ENCODE peak calls at places on chromosomes 2 and 18, in ten cellular contexts. One of them, this sample, is unnamed.

GRCh38 chr2:44748-45341 is 1.5 kb downstream of the FAM110C start:
- DNase-seq in heart right ventricle: no peak
- DNase-seq in amniotic stem cell: no peak
- DNase-seq in activated naive CD4-positive, alpha-beta T cell treated with anti-CD3 and anti-CD28 coated beads, Interleukin-2, amount 10 ng/mL, durations not matched to agents 7 days and 5 days: no peak
- DNase-seq in EL: no peak
- DNase-seq in amygdala: no peak
- DNase-seq in stimulated activated naive B cell treated with anti-CD40 and anti-IgM and Interleukin-4, amounts not matched to agents 10 μg/mL and 1 μg/mL and 100 μg/mL, for 72 hours: no peak
- DNase-seq in T-cell: no peak
- DNase-seq in foreskin fibroblast: no peak
- DNase-seq in hepatocyte: peak
- DNase-seq in this sample: no peak

GRCh38 chr18:12882416-12882815 is 1.6 kb downstream of the PTPN2 start:
- DNase-seq in stimulated activated naive B cell treated with anti-CD40 and anti-IgM and Interleukin-4, amounts not matched to agents 10 μg/mL and 1 μg/mL and 100 μg/mL, for 72 hours: no peak
- DNase-seq in amygdala: no peak
- DNase-seq in activated naive CD4-positive, alpha-beta T cell treated with anti-CD3 and anti-CD28 coated beads, Interleukin-2, amount 10 ng/mL, durations not matched to agents 7 days and 5 days: no peak
- DNase-seq in EL: no peak
- DNase-seq in T-cell: no peak
- DNase-seq in foreskin fibroblast: peak
- DNase-seq in heart right ventricle: no peak
- DNase-seq in hepatocyte: no peak
- DNase-seq in amniotic stem cell: no peak
- DNase-seq in this sample: no peak

GRCh38 chr2:105376789-105377231 is 22.0 kb downstream of the FHL2 start:
- DNase-seq in heart right ventricle: no peak
- DNase-seq in amniotic stem cell: no peak
- DNase-seq in T-cell: no peak
- DNase-seq in stimulated activated naive B cell treated with anti-CD40 and anti-IgM and Interleukin-4, amounts not matched to agents 10 μg/mL and 1 μg/mL and 100 μg/mL, for 72 hours: no peak
- DNase-seq in hepatocyte: no peak
- DNase-seq in activated naive CD4-positive, alpha-beta T cell treated with anti-CD3 and anti-CD28 coated beads, Interleukin-2, amount 10 ng/mL, durations not matched to agents 7 days and 5 days: no peak
- DNase-seq in amygdala: no peak
- DNase-seq in foreskin fibroblast: peak
- DNase-seq in EL: peak
- DNase-seq in this sample: no peak

GRCh38 chr18:25392199-25392598 is 40.2 kb upstream of the ZNF521 start:
- DNase-seq in amygdala: no peak
- DNase-seq in stimulated activated naive B cell treated with anti-CD40 and anti-IgM and Interleukin-4, amounts not matched to agents 10 μg/mL and 1 μg/mL and 100 μg/mL, for 72 hours: no peak
- DNase-seq in T-cell: no peak
- DNase-seq in EL: no peak
- DNase-seq in activated naive CD4-positive, alpha-beta T cell treated with anti-CD3 and anti-CD28 coated beads, Interleukin-2, amount 10 ng/mL, durations not matched to agents 7 days and 5 days: no peak
- DNase-seq in hepatocyte: no peak
- DNase-seq in heart right ventricle: no peak
- DNase-seq in amniotic stem cell: no peak
- DNase-seq in foreskin fibroblast: no peak
- DNase-seq in this sample: no peak

GRCh38 chr2:134897932-134898331 is 20.7 kb upstream of the CCNT2 start:
- DNase-seq in activated naive CD4-positive, alpha-beta T cell treated with anti-CD3 and anti-CD28 coated beads, Interleukin-2, amount 10 ng/mL, durations not matched to agents 7 days and 5 days: no peak
- DNase-seq in amniotic stem cell: no peak
- DNase-seq in EL: no peak
- DNase-seq in T-cell: no peak
- DNase-seq in stimulated activated naive B cell treated with anti-CD40 and anti-IgM and Interleukin-4, amounts not matched to agents 10 μg/mL and 1 μg/mL and 100 μg/mL, for 72 hours: no peak
- DNase-seq in heart right ventricle: no peak
- DNase-seq in foreskin fibroblast: no peak
- DNase-seq in hepatocyte: no peak
- DNase-seq in amygdala: no peak
- DNase-seq in this sample: no peak

GRCh38 chr18:33440011-33440383 is 524 bp downstream of the CCDC178 start:
- DNase-seq in amniotic stem cell: peak
- DNase-seq in EL: no peak
- DNase-seq in T-cell: no peak
- DNase-seq in heart right ventricle: peak
- DNase-seq in stimulated activated naive B cell treated with anti-CD40 and anti-IgM and Interleukin-4, amounts not matched to agents 10 μg/mL and 1 μg/mL and 100 μg/mL, for 72 hours: no peak
- DNase-seq in hepatocyte: peak
- DNase-seq in foreskin fibroblast: peak
- DNase-seq in amygdala: no peak
- DNase-seq in activated naive CD4-positive, alpha-beta T cell treated with anti-CD3 and anti-CD28 coated beads, Interleukin-2, amount 10 ng/mL, durations not matched to agents 7 days and 5 days: no peak
- DNase-seq in this sample: no peak

GRCh38 chr18:51716277-51716676 is 518.8 kb upstream of the MEX3C start:
- DNase-seq in T-cell: no peak
- DNase-seq in activated naive CD4-positive, alpha-beta T cell treated with anti-CD3 and anti-CD28 coated beads, Interleukin-2, amount 10 ng/mL, durations not matched to agents 7 days and 5 days: no peak
- DNase-seq in hepatocyte: no peak
- DNase-seq in stimulated activated naive B cell treated with anti-CD40 and anti-IgM and Interleukin-4, amounts not matched to agents 10 μg/mL and 1 μg/mL and 100 μg/mL, for 72 hours: no peak
- DNase-seq in foreskin fibroblast: no peak
- DNase-seq in heart right ventricle: no peak
- DNase-seq in EL: no peak
- DNase-seq in amygdala: no peak
- DNase-seq in amniotic stem cell: no peak
- DNase-seq in this sample: no peak

GRCh38 chr2:229974271-229974670 is 52.0 kb downstream of the FBXO36 start:
- DNase-seq in stimulated activated naive B cell treated with anti-CD40 and anti-IgM and Interleukin-4, amounts not matched to agents 10 μg/mL and 1 μg/mL and 100 μg/mL, for 72 hours: no peak
- DNase-seq in foreskin fibroblast: peak
- DNase-seq in amniotic stem cell: no peak
- DNase-seq in hepatocyte: no peak
- DNase-seq in activated naive CD4-positive, alpha-beta T cell treated with anti-CD3 and anti-CD28 coated beads, Interleukin-2, amount 10 ng/mL, durations not matched to agents 7 days and 5 days: no peak
- DNase-seq in heart right ventricle: no peak
- DNase-seq in amygdala: no peak
- DNase-seq in EL: peak
- DNase-seq in T-cell: no peak
- DNase-seq in this sample: no peak

GRCh38 chr2:189427872-189428271 is 13.4 kb upstream of the WDR75 start:
- DNase-seq in stimulated activated naive B cell treated with anti-CD40 and anti-IgM and Interleukin-4, amounts not matched to agents 10 μg/mL and 1 μg/mL and 100 μg/mL, for 72 hours: no peak
- DNase-seq in amniotic stem cell: no peak
- DNase-seq in foreskin fibroblast: no peak
- DNase-seq in heart right ventricle: no peak
- DNase-seq in EL: no peak
- DNase-seq in activated naive CD4-positive, alpha-beta T cell treated with anti-CD3 and anti-CD28 coated beads, Interleukin-2, amount 10 ng/mL, durations not matched to agents 7 days and 5 days: no peak
- DNase-seq in amygdala: no peak
- DNase-seq in T-cell: no peak
- DNase-seq in hepatocyte: no peak
- DNase-seq in this sample: no peak

GRCh38 chr2:64797881-64798590 is 144.3 kb upstream of the SERTAD2 start:
- DNase-seq in T-cell: no peak
- DNase-seq in stimulated activated naive B cell treated with anti-CD40 and anti-IgM and Interleukin-4, amounts not matched to agents 10 μg/mL and 1 μg/mL and 100 μg/mL, for 72 hours: no peak
- DNase-seq in heart right ventricle: no peak
- DNase-seq in EL: peak
- DNase-seq in foreskin fibroblast: peak
- DNase-seq in activated naive CD4-positive, alpha-beta T cell treated with anti-CD3 and anti-CD28 coated beads, Interleukin-2, amount 10 ng/mL, durations not matched to agents 7 days and 5 days: no peak
- DNase-seq in amniotic stem cell: no peak
- DNase-seq in hepatocyte: no peak
- DNase-seq in amygdala: no peak
- DNase-seq in this sample: no peak

GRCh38 chr18:45253973-45254372 is 361.3 kb upstream of the SLC14A2 start:
- DNase-seq in foreskin fibroblast: no peak
- DNase-seq in activated naive CD4-positive, alpha-beta T cell treated with anti-CD3 and anti-CD28 coated beads, Interleukin-2, amount 10 ng/mL, durations not matched to agents 7 days and 5 days: no peak
- DNase-seq in EL: no peak
- DNase-seq in amniotic stem cell: no peak
- DNase-seq in hepatocyte: no peak
- DNase-seq in amygdala: no peak
- DNase-seq in heart right ventricle: peak
- DNase-seq in stimulated activated naive B cell treated with anti-CD40 and anti-IgM and Interleukin-4, amounts not matched to agents 10 μg/mL and 1 μg/mL and 100 μg/mL, for 72 hours: no peak
- DNase-seq in T-cell: no peak
- DNase-seq in this sample: no peak

GRCh38 chr18:12391487-12392136 is 14.6 kb upstream of the AFG3L2 start:
- DNase-seq in amygdala: no peak
- DNase-seq in activated naive CD4-positive, alpha-beta T cell treated with anti-CD3 and anti-CD28 coated beads, Interleukin-2, amount 10 ng/mL, durations not matched to agents 7 days and 5 days: peak
- DNase-seq in amniotic stem cell: peak
- DNase-seq in foreskin fibroblast: peak
- DNase-seq in heart right ventricle: peak
- DNase-seq in stimulated activated naive B cell treated with anti-CD40 and anti-IgM and Interleukin-4, amounts not matched to agents 10 μg/mL and 1 μg/mL and 100 μg/mL, for 72 hours: peak
- DNase-seq in EL: peak
- DNase-seq in T-cell: peak
- DNase-seq in hepatocyte: peak
- DNase-seq in this sample: peak

GRCh38 chr2:64601785-64602391 is 51.8 kb downstream of the SERTAD2 start:
- DNase-seq in activated naive CD4-positive, alpha-beta T cell treated with anti-CD3 and anti-CD28 coated beads, Interleukin-2, amount 10 ng/mL, durations not matched to agents 7 days and 5 days: peak
- DNase-seq in foreskin fibroblast: no peak
- DNase-seq in T-cell: no peak
- DNase-seq in amygdala: no peak
- DNase-seq in hepatocyte: no peak
- DNase-seq in stimulated activated naive B cell treated with anti-CD40 and anti-IgM and Interleukin-4, amounts not matched to agents 10 μg/mL and 1 μg/mL and 100 μg/mL, for 72 hours: no peak
- DNase-seq in amniotic stem cell: no peak
- DNase-seq in heart right ventricle: no peak
- DNase-seq in EL: no peak
- DNase-seq in this sample: no peak

GRCh38 chr2:88350641-88351601 is 101.6 kb downstream of the FOXI3 start:
- DNase-seq in foreskin fibroblast: no peak
- DNase-seq in activated naive CD4-positive, alpha-beta T cell treated with anti-CD3 and anti-CD28 coated beads, Interleukin-2, amount 10 ng/mL, durations not matched to agents 7 days and 5 days: peak
- DNase-seq in amniotic stem cell: no peak
- DNase-seq in T-cell: peak
- DNase-seq in hepatocyte: peak
- DNase-seq in stimulated activated naive B cell treated with anti-CD40 and anti-IgM and Interleukin-4, amounts not matched to agents 10 μg/mL and 1 μg/mL and 100 μg/mL, for 72 hours: peak
- DNase-seq in heart right ventricle: peak
- DNase-seq in EL: peak
- DNase-seq in amygdala: no peak
- DNase-seq in this sample: peak

This sample was measured in GM12891.